ENCODE peak calls at places on chromosomes 5 and 9, in ten cellular contexts. One of them, this sample, is unnamed.

GRCh38 chr5:32865475-32865874 is 154.4 kb downstream of the NPR3 start:
- DNase-seq in upper lobe of right lung: no peak
- DNase-seq in mesendoderm: no peak
- DNase-seq in tibial artery: no peak
- DNase-seq in astrocyte of the spinal cord: peak
- DNase-seq in NCI-H1105: no peak
- DNase-seq in ovary: no peak
- DNase-seq in glutamatergic neuron: no peak
- DNase-seq in memory B cell: no peak
- DNase-seq in fibroblast of pulmonary artery: no peak
- DNase-seq in this sample: no peak

GRCh38 chr5:472076-472655 is 29.2 kb downstream of the EXOC3 start:
- DNase-seq in upper lobe of right lung: peak
- DNase-seq in mesendoderm: no peak
- DNase-seq in tibial artery: peak
- DNase-seq in astrocyte of the spinal cord: no peak
- DNase-seq in NCI-H1105: peak
- DNase-seq in ovary: peak
- DNase-seq in glutamatergic neuron: peak
- DNase-seq in memory B cell: no peak
- DNase-seq in fibroblast of pulmonary artery: no peak
- DNase-seq in this sample: no peak

GRCh38 chr9:90915693-90916092 is 114.1 kb downstream of the SYK start:
- DNase-seq in upper lobe of right lung: no peak
- DNase-seq in mesendoderm: peak
- DNase-seq in tibial artery: no peak
- DNase-seq in astrocyte of the spinal cord: peak
- DNase-seq in NCI-H1105: no peak
- DNase-seq in ovary: no peak
- DNase-seq in glutamatergic neuron: peak
- DNase-seq in memory B cell: no peak
- DNase-seq in fibroblast of pulmonary artery: peak
- DNase-seq in this sample: peak

GRCh38 chr9:93003552-93004407 is 54.7 kb upstream of the SUSD3 start:
- DNase-seq in upper lobe of right lung: peak
- DNase-seq in mesendoderm: peak
- DNase-seq in tibial artery: no peak
- DNase-seq in astrocyte of the spinal cord: peak
- DNase-seq in NCI-H1105: no peak
- DNase-seq in ovary: peak
- DNase-seq in glutamatergic neuron: peak
- DNase-seq in memory B cell: peak
- DNase-seq in fibroblast of pulmonary artery: peak
- DNase-seq in this sample: peak

GRCh38 chr5:159849437-159850191 is 66.7 kb upstream of the ADRA1B start:
- DNase-seq in upper lobe of right lung: no peak
- DNase-seq in mesendoderm: no peak
- DNase-seq in tibial artery: no peak
- DNase-seq in astrocyte of the spinal cord: peak
- DNase-seq in NCI-H1105: no peak
- DNase-seq in ovary: no peak
- DNase-seq in glutamatergic neuron: no peak
- DNase-seq in memory B cell: no peak
- DNase-seq in fibroblast of pulmonary artery: peak
- DNase-seq in this sample: no peak

GRCh38 chr9:133264235-133264764 is 10.7 kb downstream of the ABO start:
- DNase-seq in upper lobe of right lung: no peak
- DNase-seq in mesendoderm: no peak
- DNase-seq in tibial artery: no peak
- DNase-seq in astrocyte of the spinal cord: no peak
- DNase-seq in NCI-H1105: no peak
- DNase-seq in ovary: no peak
- DNase-seq in glutamatergic neuron: no peak
- DNase-seq in memory B cell: no peak
- DNase-seq in fibroblast of pulmonary artery: no peak
- DNase-seq in this sample: peak

GRCh38 chr5:26323794-26324193 is 714.6 kb downstream of the CDH9 start:
- DNase-seq in upper lobe of right lung: no peak
- DNase-seq in mesendoderm: no peak
- DNase-seq in tibial artery: no peak
- DNase-seq in astrocyte of the spinal cord: no peak
- DNase-seq in NCI-H1105: no peak
- DNase-seq in ovary: no peak
- DNase-seq in glutamatergic neuron: no peak
- DNase-seq in memory B cell: no peak
- DNase-seq in fibroblast of pulmonary artery: no peak
- DNase-seq in this sample: no peak

GRCh38 chr9:132780230-132781007 is 97.7 kb downstream of the AK8 start:
- DNase-seq in upper lobe of right lung: no peak
- DNase-seq in mesendoderm: peak
- DNase-seq in tibial artery: no peak
- DNase-seq in astrocyte of the spinal cord: no peak
- DNase-seq in NCI-H1105: no peak
- DNase-seq in ovary: no peak
- DNase-seq in glutamatergic neuron: no peak
- DNase-seq in memory B cell: no peak
- DNase-seq in fibroblast of pulmonary artery: peak
- DNase-seq in this sample: no peak

GRCh38 chr5:146588806-146589355 is 72.9 kb upstream of the GPR151 start:
- DNase-seq in upper lobe of right lung: no peak
- DNase-seq in mesendoderm: no peak
- DNase-seq in tibial artery: no peak
- DNase-seq in astrocyte of the spinal cord: no peak
- DNase-seq in NCI-H1105: no peak
- DNase-seq in ovary: no peak
- DNase-seq in glutamatergic neuron: no peak
- DNase-seq in memory B cell: no peak
- DNase-seq in fibroblast of pulmonary artery: no peak
- DNase-seq in this sample: no peak

GRCh38 chr5:76960004-76960625 is 7.3 kb downstream of the CRHBP start:
- DNase-seq in upper lobe of right lung: no peak
- DNase-seq in mesendoderm: peak
- DNase-seq in tibial artery: no peak
- DNase-seq in astrocyte of the spinal cord: peak
- DNase-seq in NCI-H1105: no peak
- DNase-seq in ovary: no peak
- DNase-seq in glutamatergic neuron: no peak
- DNase-seq in memory B cell: no peak
- DNase-seq in fibroblast of pulmonary artery: peak
- DNase-seq in this sample: no peak

GRCh38 chr5:54390015-54390414 is 65.5 kb upstream of the HSPB3 start:
- DNase-seq in upper lobe of right lung: no peak
- DNase-seq in mesendoderm: peak
- DNase-seq in tibial artery: no peak
- DNase-seq in astrocyte of the spinal cord: peak
- DNase-seq in NCI-H1105: peak
- DNase-seq in ovary: no peak
- DNase-seq in glutamatergic neuron: peak
- DNase-seq in memory B cell: no peak
- DNase-seq in fibroblast of pulmonary artery: peak
- DNase-seq in this sample: peak

GRCh38 chr9:14320272-14321245 is 6.6 kb upstream of the NFIB start:
- DNase-seq in upper lobe of right lung: no peak
- DNase-seq in mesendoderm: no peak
- DNase-seq in tibial artery: no peak
- DNase-seq in astrocyte of the spinal cord: peak
- DNase-seq in NCI-H1105: peak
- DNase-seq in ovary: no peak
- DNase-seq in glutamatergic neuron: no peak
- DNase-seq in memory B cell: no peak
- DNase-seq in fibroblast of pulmonary artery: peak
- DNase-seq in this sample: no peak

GRCh38 chr9:76400534-76401096 is 6.4 kb upstream of the RFK start:
- DNase-seq in upper lobe of right lung: no peak
- DNase-seq in mesendoderm: peak
- DNase-seq in tibial artery: no peak
- DNase-seq in astrocyte of the spinal cord: no peak
- DNase-seq in NCI-H1105: no peak
- DNase-seq in ovary: no peak
- DNase-seq in glutamatergic neuron: no peak
- DNase-seq in memory B cell: no peak
- DNase-seq in fibroblast of pulmonary artery: no peak
- DNase-seq in this sample: no peak

GRCh38 chr9:115694991-115695390 is 458.6 kb upstream of the PAPPA start:
- DNase-seq in upper lobe of right lung: no peak
- DNase-seq in mesendoderm: no peak
- DNase-seq in tibial artery: no peak
- DNase-seq in astrocyte of the spinal cord: no peak
- DNase-seq in NCI-H1105: no peak
- DNase-seq in ovary: no peak
- DNase-seq in glutamatergic neuron: no peak
- DNase-seq in memory B cell: no peak
- DNase-seq in fibroblast of pulmonary artery: peak
- DNase-seq in this sample: no peak

This sample was measured in testis.